ENCODE peak calls at places on chromosomes 1 and 21, in seven cellular contexts. One of them, this sample, is unnamed.

GRCh38 chr1:12232221-12232620 is 2.4 kb downstream of the VPS13D start:
- DNase-seq in GM12891: no peak
- DNase-seq in activated B cell treated with CpG ODN at 0.5 μM for 24 hours: no peak
- DNase-seq in NCI-H146: no peak
- DNase-seq in C1 segment of cervical spinal cord: no peak
- DNase-seq in small intestine: peak
- DNase-seq in T-helper 1 cell: no peak
- DNase-seq in this sample: no peak

GRCh38 chr1:111707906-111708305 is 31.3 kb downstream of the INKA2 start:
- DNase-seq in GM12891: no peak
- DNase-seq in activated B cell treated with CpG ODN at 0.5 μM for 24 hours: no peak
- DNase-seq in NCI-H146: no peak
- DNase-seq in C1 segment of cervical spinal cord: no peak
- DNase-seq in small intestine: no peak
- DNase-seq in T-helper 1 cell: no peak
- DNase-seq in this sample: no peak

GRCh38 chr1:245153645-245154428 is 948 bp upstream of the KIF26B start:
- DNase-seq in GM12891: peak
- DNase-seq in activated B cell treated with CpG ODN at 0.5 μM for 24 hours: peak
- DNase-seq in NCI-H146: peak
- DNase-seq in C1 segment of cervical spinal cord: no peak
- DNase-seq in small intestine: no peak
- DNase-seq in T-helper 1 cell: no peak
- DNase-seq in this sample: no peak

GRCh38 chr1:228099331-228099732 is 3.8 kb downstream of the C1orf35 start:
- DNase-seq in GM12891: no peak
- DNase-seq in activated B cell treated with CpG ODN at 0.5 μM for 24 hours: peak
- DNase-seq in NCI-H146: no peak
- DNase-seq in C1 segment of cervical spinal cord: no peak
- DNase-seq in small intestine: no peak
- DNase-seq in T-helper 1 cell: no peak
- DNase-seq in this sample: no peak

GRCh38 chr21:35398366-35398982 is 349.4 kb upstream of the RUNX1 start:
- DNase-seq in GM12891: no peak
- DNase-seq in activated B cell treated with CpG ODN at 0.5 μM for 24 hours: no peak
- DNase-seq in NCI-H146: no peak
- DNase-seq in C1 segment of cervical spinal cord: no peak
- DNase-seq in small intestine: no peak
- DNase-seq in T-helper 1 cell: no peak
- DNase-seq in this sample: no peak

GRCh38 chr1:231194476-231194842 is 32.6 kb downstream of the TRIM67 start:
- DNase-seq in GM12891: no peak
- DNase-seq in activated B cell treated with CpG ODN at 0.5 μM for 24 hours: no peak
- DNase-seq in NCI-H146: no peak
- DNase-seq in C1 segment of cervical spinal cord: no peak
- DNase-seq in small intestine: no peak
- DNase-seq in T-helper 1 cell: no peak
- DNase-seq in this sample: no peak

GRCh38 chr1:11740258-11741192 is 4.6 kb downstream of the AGTRAP start:
- DNase-seq in GM12891: no peak
- DNase-seq in activated B cell treated with CpG ODN at 0.5 μM for 24 hours: no peak
- DNase-seq in NCI-H146: no peak
- DNase-seq in C1 segment of cervical spinal cord: no peak
- DNase-seq in small intestine: no peak
- DNase-seq in T-helper 1 cell: no peak
- DNase-seq in this sample: peak

GRCh38 chr1:222817529-222817928 is 2.7 kb downstream of the DISP1 start:
- DNase-seq in GM12891: no peak
- DNase-seq in activated B cell treated with CpG ODN at 0.5 μM for 24 hours: no peak
- DNase-seq in NCI-H146: no peak
- DNase-seq in C1 segment of cervical spinal cord: no peak
- DNase-seq in small intestine: peak
- DNase-seq in T-helper 1 cell: no peak
- DNase-seq in this sample: no peak

GRCh38 chr1:179955731-179956130 is 1.1 kb downstream of the CEP350 start:
- DNase-seq in GM12891: no peak
- DNase-seq in activated B cell treated with CpG ODN at 0.5 μM for 24 hours: no peak
- DNase-seq in NCI-H146: no peak
- DNase-seq in C1 segment of cervical spinal cord: no peak
- DNase-seq in small intestine: no peak
- DNase-seq in T-helper 1 cell: no peak
- DNase-seq in this sample: no peak

GRCh38 chr21:27201197-27201596 is 234.3 kb upstream of the ADAMTS5 start:
- DNase-seq in GM12891: no peak
- DNase-seq in activated B cell treated with CpG ODN at 0.5 μM for 24 hours: no peak
- DNase-seq in NCI-H146: no peak
- DNase-seq in C1 segment of cervical spinal cord: no peak
- DNase-seq in small intestine: no peak
- DNase-seq in T-helper 1 cell: no peak
- DNase-seq in this sample: no peak

GRCh38 chr21:45612096-45613019 is 31.2 kb upstream of the PCBP3 start:
- DNase-seq in GM12891: no peak
- DNase-seq in activated B cell treated with CpG ODN at 0.5 μM for 24 hours: peak
- DNase-seq in NCI-H146: peak
- DNase-seq in C1 segment of cervical spinal cord: no peak
- DNase-seq in small intestine: no peak
- DNase-seq in T-helper 1 cell: no peak
- DNase-seq in this sample: no peak